ENCODE peak calls at places on chromosomes 16 and 17, in six cellular contexts. N is AG10803, H is AG04450, W is Panc1, L is astrocyte of the cerebellum, B is cardiac muscle cell. J is an unnamed sample.

GRCh38 chr16:16025214-16025968 is 76.0 kb downstream of the ABCC1 start:
- DNase-seq in N (peak), H (peak), W (no peak), L (peak), B (no peak), J (no peak)

GRCh38 chr17:47785538-47786123 is 36.0 kb downstream of the OSBPL7 start:
- DNase-seq in N (no peak), H (no peak), W (no peak), L (no peak), B (peak), J (peak)

GRCh38 chr17:74449773-74450172 is 16.7 kb upstream of the CD300A start:
- DNase-seq in N (no peak), H (no peak), W (no peak), L (no peak), B (no peak), J (no peak)

GRCh38 chr17:47959825-47960655 is 2.4 kb upstream of the PRR15L start:
- DNase-seq in N (no peak), H (no peak), W (no peak), L (no peak), B (no peak), J (no peak)

GRCh38 chr17:6450926-6451717 is 6.9 kb downstream of the PIMREG start:
- DNase-seq in N (no peak), H (no peak), W (no peak), L (no peak), B (no peak), J (no peak)

GRCh38 chr17:40550608-40551007 is 14.7 kb downstream of the CCR7 start:
- DNase-seq in N (peak), H (no peak), W (no peak), L (no peak), B (no peak), J (no peak)

GRCh38 chr17:31216053-31216751 is 80.8 kb downstream of the OMG start:
- DNase-seq in N (peak), H (peak), W (no peak), L (peak), B (peak), J (no peak)

GRCh38 chr17:49753959-49754391 is 10.0 kb downstream of the FAM117A start:
- DNase-seq in N (peak), H (no peak), W (no peak), L (no peak), B (no peak), J (no peak)

GRCh38 chr17:47975815-47976190 is 4.9 kb downstream of the CDK5RAP3 start:
- DNase-seq in N (no peak), H (no peak), W (no peak), L (no peak), B (no peak), J (no peak)

GRCh38 chr16:72427786-72428480 is 256.0 kb upstream of the PMFBP1 start:
- DNase-seq in N (no peak), H (no peak), W (no peak), L (no peak), B (no peak), J (no peak)

GRCh38 chr16:1870365-1871082 is 1.4 kb downstream of the MEIOB start:
- DNase-seq in N (peak), H (peak), W (peak), L (peak), B (no peak), J (no peak)

GRCh38 chr16:2971134-2971984 is 2.2 kb downstream of the PAQR4 start:
- DNase-seq in N (no peak), H (no peak), W (no peak), L (no peak), B (no peak), J (no peak)

GRCh38 chr16:2968368-2968737 is 795 bp upstream of the PAQR4 start:
- DNase-seq in N (no peak), H (no peak), W (no peak), L (no peak), B (no peak), J (no peak)

GRCh38 chr16:2968738-2969544 is at the start of gene PAQR4:
- DNase-seq in N (peak), H (peak), W (no peak), L (peak), B (peak), J (peak)

GRCh38 chr16:2970563-2970962 is 1.4 kb downstream of the PAQR4 start:
- DNase-seq in N (no peak), H (no peak), W (no peak), L (no peak), B (no peak), J (no peak)

GRCh38 chr16:2969545-2970521 is 685 bp downstream of the PAQR4 start:
- DNase-seq in N (peak), H (peak), W (no peak), L (no peak), B (peak), J (peak)
- TF ChIP-seq CTCF in N (peak), H (peak), W (peak), L (peak), B (peak), J (peak)

DNA sequence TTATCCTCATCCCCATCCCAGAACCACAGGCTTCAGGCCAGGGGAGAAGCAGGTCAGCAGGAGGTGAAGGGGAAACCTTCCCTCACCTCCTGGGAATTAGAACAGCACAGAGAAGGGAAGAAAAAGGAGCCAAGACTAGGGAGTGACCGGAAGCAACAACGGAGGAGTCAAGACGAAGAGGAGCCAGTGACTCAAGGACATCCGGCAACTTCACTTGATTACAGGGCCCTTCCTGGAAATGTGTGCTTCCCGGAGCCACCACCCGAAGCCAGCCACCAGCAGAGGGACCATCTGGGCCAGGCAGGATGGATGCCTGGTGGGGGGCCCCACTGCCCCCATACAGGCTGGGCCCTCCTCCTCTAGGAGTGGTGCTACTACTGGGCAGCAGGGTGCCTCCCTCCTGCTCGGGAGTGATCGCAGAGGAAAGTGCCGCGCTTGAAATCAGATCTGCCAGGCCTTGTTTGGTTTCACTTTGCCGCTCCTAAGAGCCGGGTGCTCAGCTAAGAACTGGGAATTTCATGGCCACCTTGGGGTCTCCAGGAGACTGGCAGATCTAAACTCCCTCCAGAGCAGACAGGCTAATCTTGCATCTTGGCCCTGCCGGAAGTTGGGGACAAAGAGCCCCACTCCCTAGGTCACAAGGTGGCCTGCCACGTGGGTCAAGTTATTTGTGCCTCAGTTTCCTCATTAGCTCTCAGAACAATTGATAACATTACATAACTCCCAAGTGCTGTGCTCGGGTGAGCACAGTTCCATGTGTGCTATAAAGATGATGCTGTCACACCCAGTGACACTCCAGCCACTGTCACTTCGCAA is 6.6 kb downstream of the CDC42EP4 start:
- DNase-seq in N (peak), H (no peak), W (no peak), L (peak), B (peak), J (peak)
- TF ChIP-seq CTCF in N (peak), H (peak), W (no peak), L (no peak), B (peak), J (no peak)

DNA sequence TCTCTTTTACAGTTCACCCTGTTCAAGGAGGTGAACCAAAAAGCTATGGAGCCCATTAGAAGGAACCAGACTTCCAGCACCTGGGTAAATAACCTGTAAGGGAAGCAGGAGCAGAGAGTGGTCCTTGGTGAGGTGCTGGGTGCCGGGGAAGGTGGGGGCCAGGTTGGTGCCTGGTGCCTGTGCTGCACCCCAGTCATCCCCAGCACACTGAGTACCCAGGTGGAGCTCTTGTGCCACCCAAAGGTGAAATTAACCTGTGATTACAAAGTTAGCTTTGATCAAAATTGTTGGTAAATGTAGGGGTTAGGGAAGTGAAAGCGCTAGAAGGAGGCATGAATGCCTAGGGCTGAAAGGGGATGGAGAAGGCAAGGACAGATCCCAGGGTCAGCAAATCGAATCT is 58.6 kb downstream of the CDRT4 start:
- DNase-seq in N (no peak), H (no peak), W (no peak), L (no peak), B (no peak), J (no peak)
- TF ChIP-seq CTCF in N (no peak), H (no peak), W (no peak), L (no peak), B (no peak), J (no peak)

DNA sequence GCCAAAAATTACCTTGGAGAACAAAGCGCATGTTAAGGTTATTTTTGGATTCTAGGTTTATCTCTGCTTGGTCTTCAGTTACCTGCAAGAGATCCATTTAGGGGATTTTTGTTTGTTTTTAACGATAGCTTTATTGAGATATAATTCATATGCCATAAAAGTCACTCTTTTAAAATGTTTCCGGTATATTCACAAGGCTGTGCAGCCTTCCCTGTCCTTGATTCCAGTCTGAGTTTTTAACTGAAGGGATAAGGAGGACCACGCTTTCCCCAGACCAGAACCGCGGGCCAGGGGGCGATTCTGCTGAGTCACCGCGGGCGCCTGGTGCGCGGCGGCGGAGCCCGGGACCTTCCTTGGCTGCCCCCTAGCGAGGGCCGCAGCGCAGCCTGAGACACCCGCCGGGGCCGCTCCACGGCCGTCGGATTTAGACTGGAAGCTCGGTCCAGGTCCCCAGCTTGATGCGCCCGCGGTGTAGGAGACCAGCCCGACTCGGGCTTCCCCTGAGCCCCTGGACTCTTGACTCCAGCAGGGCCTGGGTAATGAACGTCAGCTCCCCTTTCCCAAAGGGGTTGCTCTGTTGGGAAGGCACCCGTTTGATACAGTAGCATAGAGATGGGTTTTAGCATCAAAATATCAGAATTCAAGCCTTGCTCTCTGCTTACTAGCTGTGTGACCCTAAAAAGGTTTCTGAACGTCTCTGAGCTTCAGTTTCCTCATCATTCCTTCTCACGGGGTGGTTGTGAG is 50.0 kb upstream of the STH start:
- DNase-seq in N (peak), H (peak), W (no peak), L (no peak), B (peak), J (peak)
- TF ChIP-seq CTCF in N (peak), H (peak), W (peak), L (peak), B (peak), J (peak)

DNA sequence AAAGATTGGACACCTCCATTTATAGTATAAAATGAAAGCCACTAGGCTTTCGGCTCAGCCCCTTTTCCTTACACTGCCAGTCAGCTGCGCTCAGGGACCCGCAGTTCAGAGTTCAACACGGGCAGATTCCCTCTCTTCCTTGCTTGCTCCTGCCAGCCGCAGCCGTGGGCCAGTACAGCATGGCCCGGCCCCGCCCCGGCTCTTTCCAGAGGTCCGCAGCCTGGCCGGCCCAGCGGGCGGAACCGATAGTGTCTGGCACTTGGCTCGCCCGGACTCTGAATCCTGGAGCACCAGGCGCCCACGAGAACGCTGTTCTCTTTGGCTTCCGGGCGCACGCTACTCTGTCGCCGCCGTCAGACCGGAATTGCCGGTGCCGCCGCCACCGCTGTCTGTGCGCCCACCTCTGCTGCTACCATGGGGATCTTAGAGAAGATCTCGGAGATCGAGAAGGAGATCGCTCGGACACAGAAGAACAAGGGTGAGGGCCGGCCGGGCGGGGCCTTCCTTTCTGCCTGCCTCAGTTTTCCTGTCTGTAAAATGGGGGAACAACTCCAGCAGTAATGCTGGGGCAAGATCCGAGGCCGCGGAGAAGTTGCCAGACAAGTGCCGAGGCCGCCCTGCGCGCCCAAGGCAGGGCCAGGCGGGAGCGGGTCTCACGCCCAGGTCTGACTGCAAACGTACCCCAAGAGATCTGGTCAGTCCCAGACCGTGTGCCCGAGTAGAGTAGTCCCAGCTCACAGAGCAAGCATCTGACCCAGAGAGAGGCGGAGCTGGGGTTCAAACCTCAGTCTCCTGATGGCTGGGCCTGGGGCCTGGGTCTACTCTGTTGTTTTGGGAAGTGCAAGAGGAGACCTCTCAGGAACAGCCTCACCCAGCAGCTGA is at the start of gene DRG2:
- DNase-seq in N (peak), H (peak), W (peak), L (peak), B (peak), J (peak)
- TF ChIP-seq CTCF in N (no peak), H (no peak), W (no peak), L (no peak), B (no peak), J (no peak)

DNA sequence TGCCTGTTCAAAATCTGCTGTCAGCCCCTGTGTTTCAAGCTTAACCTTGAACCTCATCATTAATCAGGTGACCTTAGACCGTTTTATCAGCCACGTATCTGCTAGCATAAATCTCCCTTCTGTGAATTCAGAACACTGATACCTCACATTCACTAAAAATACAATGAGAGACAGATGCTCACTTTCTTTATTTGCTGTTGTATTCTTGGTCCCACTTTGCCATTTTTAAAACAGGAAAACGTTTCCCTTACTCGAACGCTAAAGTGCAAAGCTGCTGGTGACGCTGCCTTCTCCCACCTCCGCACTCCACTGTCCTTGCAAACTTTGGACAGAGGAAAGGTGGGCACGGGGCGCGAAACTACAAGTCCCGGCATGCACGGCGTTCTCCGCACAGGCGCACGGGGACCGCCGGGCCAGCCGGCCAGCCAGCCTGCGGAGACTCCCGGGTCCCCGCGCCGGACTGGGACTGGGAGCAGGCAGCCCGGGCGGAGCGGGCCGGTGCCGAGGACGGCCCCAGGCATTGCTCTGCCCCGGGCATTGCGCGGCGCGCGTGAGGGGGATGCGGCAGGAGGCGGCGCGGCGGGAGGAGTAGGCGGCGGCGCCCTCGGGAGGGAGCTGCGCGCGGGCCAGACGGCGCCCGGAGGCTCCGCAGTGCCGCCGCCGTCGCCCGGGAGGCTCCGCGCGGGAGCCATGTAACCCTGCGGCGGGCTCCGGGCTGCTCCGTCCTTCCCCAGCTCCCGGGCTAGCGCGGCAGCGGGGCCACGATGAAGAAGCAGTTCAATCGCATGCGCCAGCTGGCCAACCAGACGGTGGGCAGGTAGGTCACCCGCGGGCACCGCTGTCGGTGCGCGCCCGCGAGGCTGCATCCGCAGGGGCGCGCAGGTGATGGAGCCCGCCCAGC is at the start of gene ARHGAP44:
- DNase-seq in N (peak), H (no peak), W (no peak), L (peak), B (peak), J (peak)
- TF ChIP-seq CTCF in N (no peak), H (no peak), W (no peak), L (no peak), B (no peak), J (no peak)

GRCh38 chr17:7557825-7558543 is 566 bp upstream of the TNFSF13 start:
- DNase-seq in N (peak), H (no peak), W (no peak), L (no peak), B (peak), J (peak)
- TF ChIP-seq CTCF in N (no peak), H (no peak), W (no peak), L (no peak), B (no peak), J (no peak)

GRCh38 chr16:35559911-35560636 is 2100.7 kb downstream of the TP53TG3F start:
- DNase-seq in N (no peak), H (no peak), W (no peak), L (no peak), B (no peak), J (no peak)
- TF ChIP-seq CTCF in N (no peak), H (no peak), W (no peak), L (no peak), B (no peak), J (no peak)

DNA sequence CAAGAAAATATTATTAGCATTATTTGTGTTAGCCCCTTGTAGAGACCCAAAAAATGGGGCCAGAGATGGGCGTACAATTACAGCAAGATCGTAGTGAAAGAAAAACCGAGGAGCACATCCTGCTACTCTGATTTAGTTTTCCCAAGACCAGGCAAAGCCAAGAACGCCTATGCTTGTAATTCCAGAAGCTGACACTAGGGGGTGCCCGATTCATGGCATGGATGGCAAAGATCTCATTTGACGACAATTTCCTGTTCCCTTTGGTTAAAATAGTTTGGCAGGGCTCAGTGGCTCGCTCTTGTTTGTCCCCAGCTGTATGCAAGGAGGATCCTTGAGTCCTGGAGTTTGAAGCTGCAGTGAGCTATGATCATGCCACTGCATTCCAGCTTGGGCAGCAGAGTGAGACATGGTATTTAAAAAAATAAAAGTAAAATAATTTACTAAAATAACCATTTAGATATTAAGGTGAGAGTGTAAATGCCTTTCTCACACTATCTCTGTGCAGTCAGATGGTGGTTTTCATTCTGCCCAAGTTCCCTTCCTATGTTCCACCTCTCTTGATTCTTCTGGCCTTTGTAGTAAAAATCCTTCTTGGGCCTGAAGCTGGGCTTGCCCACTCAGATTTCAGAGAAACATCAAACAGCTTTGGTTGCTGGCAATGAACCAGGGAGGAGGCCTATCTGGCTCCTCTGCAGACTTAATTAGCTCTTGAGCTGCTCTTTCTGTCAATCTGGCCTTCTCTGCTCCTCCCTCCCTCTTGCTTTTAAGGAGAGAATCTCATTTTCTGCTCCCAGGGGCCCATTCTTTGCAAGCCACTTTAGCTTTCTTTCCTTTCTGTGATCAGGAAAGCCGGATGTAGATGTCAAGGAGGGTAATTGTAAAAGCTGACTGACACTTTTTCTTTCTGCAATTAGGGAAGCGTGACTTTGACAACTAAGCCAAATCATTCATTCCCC is 31.2 kb downstream of the TMEM238L start:
- DNase-seq in N (no peak), H (no peak), W (peak), L (no peak), B (peak), J (peak)
- TF ChIP-seq CTCF in N (peak), H (peak), W (peak), L (peak), B (peak), J (peak)

J was measured in endothelial cell.